ENCODE peak calls at places on chromosomes 5 and 9, in six cellular contexts. A is IMR-90, F is neuronal stem cell, M is H1, I is H9, Z is trophoblast cell. X is an unnamed sample.

GRCh38 chr5:8316608-8317007 is 447.7 kb downstream of the MTRR start:
- DNase-seq in A (no peak), F (no peak), M (no peak), I (no peak), Z (no peak), X (no peak)

GRCh38 chr5:10562202-10563131 is 1.4 kb upstream of the ANKRD33B start:
- DNase-seq in A (peak; percentile 33), F (no peak), M (peak; percentile 72), I (no peak), Z (no peak), X (peak; percentile 33)

GRCh38 chr9:84966876-84967830 is 297.6 kb downstream of the NTRK2 start:
- DNase-seq in A (no peak), F (no peak), M (peak; percentile 80), I (peak; percentile 88), Z (no peak), X (no peak)

GRCh38 chr9:134624827-134625181 is 16.8 kb upstream of the COL5A1 start:
- DNase-seq in A (peak; percentile 87), F (no peak), M (no peak), I (peak; percentile 16), Z (peak; percentile 46), X (peak; percentile 97)

GRCh38 chr5:31530541-31531265 is 1.2 kb downstream of the DROSHA start:
- DNase-seq in A (no peak), F (no peak), M (no peak), I (no peak), Z (no peak), X (no peak)

GRCh38 chr9:126724226-126724625 is 80.6 kb upstream of the ZBTB43 start:
- DNase-seq in A (no peak), F (no peak), M (no peak), I (no peak), Z (no peak), X (no peak)

GRCh38 chr9:136049451-136050265 is 45.4 kb downstream of the NACC2 start:
- DNase-seq in A (no peak), F (no peak), M (no peak), I (no peak), Z (no peak), X (no peak)

GRCh38 chr5:11619339-11620028 is 284.8 kb downstream of the CTNND2 start:
- DNase-seq in A (no peak), F (no peak), M (no peak), I (no peak), Z (no peak), X (no peak)

GRCh38 chr5:128303593-128303992 is 220.0 kb downstream of the SLC12A2 start:
- DNase-seq in A (no peak), F (no peak), M (no peak), I (no peak), Z (no peak), X (no peak)

GRCh38 chr9:108162664-108163063 is 673.1 kb upstream of the KLF4 start:
- DNase-seq in A (peak; percentile 80), F (no peak), M (no peak), I (no peak), Z (no peak), X (peak; percentile 81)

GRCh38 chr5:93915142-93915553 is 173.7 kb upstream of the POU5F2 start:
- DNase-seq in A (peak; percentile 73), F (no peak), M (no peak), I (no peak), Z (peak; percentile 87), X (peak; percentile 62)

GRCh38 chr5:134451618-134452505 is 40.2 kb upstream of the CDKN2AIPNL start:
- DNase-seq in A (peak; percentile 86), F (no peak), M (no peak), I (no peak), Z (peak; percentile 54), X (peak; percentile 86)

GRCh38 chr5:141369994-141370848 is at the start of gene PCDHGB3:
- DNase-seq in A (peak; percentile 74), F (no peak), M (no peak), I (peak; percentile 32), Z (no peak), X (no peak)

GRCh38 chr5:88262116-88262515 is 6.5 kb downstream of the TMEM161B start:
- DNase-seq in A (peak; percentile 54), F (no peak), M (no peak), I (no peak), Z (no peak), X (no peak)

GRCh38 chr5:83714780-83715179 is 5.9 kb downstream of the HAPLN1 start:
- DNase-seq in A (no peak), F (no peak), M (no peak), I (no peak), Z (peak; percentile 80), X (no peak)

GRCh38 chr9:19988281-19988680 is 199.4 kb upstream of the SLC24A2 start:
- DNase-seq in A (no peak), F (peak; percentile 44), M (no peak), I (no peak), Z (no peak), X (no peak)

GRCh38 chr5:34684281-34684979 is 28.3 kb downstream of the RAI14 start:
- DNase-seq in A (peak; percentile 59), F (peak; percentile 80), M (peak; percentile 41), I (no peak), Z (peak; percentile 85), X (peak; percentile 79)

GRCh38 chr5:134240421-134240962 is 14.6 kb upstream of the PPP2CA start:
- DNase-seq in A (peak; percentile 90), F (no peak), M (no peak), I (no peak), Z (no peak), X (peak; percentile 78)

GRCh38 chr9:13082796-13083195 is 196.7 kb downstream of the MPDZ start:
- DNase-seq in A (no peak), F (no peak), M (no peak), I (no peak), Z (peak; percentile 60), X (no peak)

GRCh38 chr5:157651623-157652376 is 438 bp downstream of the SOX30 start:
- DNase-seq in A (no peak), F (peak; percentile 17), M (peak; percentile 55), I (peak; percentile 85), Z (peak; percentile 95), X (peak; percentile 6)

GRCh38 chr5:177362871-177363507 is 5.3 kb downstream of the RGS14 start:
- DNase-seq in A (no peak), F (peak; percentile 55), M (peak; percentile 89), I (peak; percentile 83), Z (peak; percentile 43), X (peak; percentile 49)

GRCh38 chr5:142445266-142445665 is 120.4 kb upstream of the SPRY4 start:
- DNase-seq in A (peak; percentile 48), F (no peak), M (no peak), I (no peak), Z (peak; percentile 4), X (peak; percentile 22)

GRCh38 chr5:124156408-124157027 is 589.9 kb downstream of the ZNF608 start:
- DNase-seq in A (peak; percentile 45), F (no peak), M (no peak), I (no peak), Z (no peak), X (peak; percentile 76)

GRCh38 chr9:101705135-101705661 is 33.2 kb downstream of the GRIN3A start:
- DNase-seq in A (no peak), F (peak; percentile 38), M (peak; percentile 70), I (peak; percentile 82), Z (no peak), X (no peak)

GRCh38 chr9:135156525-135157510 is 69.3 kb downstream of the OLFM1 start:
- DNase-seq in A (peak; percentile 7), F (peak; percentile 90), M (peak; percentile 89), I (peak; percentile 92), Z (peak; percentile 68), X (peak; percentile 0)

GRCh38 chr9:89427621-89428221 is 70.2 kb downstream of the SEMA4D start:
- DNase-seq in A (peak; percentile 49), F (no peak), M (no peak), I (no peak), Z (no peak), X (no peak)

GRCh38 chr9:129058965-129059795 is 21.7 kb upstream of the DOLPP1 start:
- DNase-seq in A (peak; percentile 42), F (no peak), M (no peak), I (no peak), Z (no peak), X (no peak)

DNA sequence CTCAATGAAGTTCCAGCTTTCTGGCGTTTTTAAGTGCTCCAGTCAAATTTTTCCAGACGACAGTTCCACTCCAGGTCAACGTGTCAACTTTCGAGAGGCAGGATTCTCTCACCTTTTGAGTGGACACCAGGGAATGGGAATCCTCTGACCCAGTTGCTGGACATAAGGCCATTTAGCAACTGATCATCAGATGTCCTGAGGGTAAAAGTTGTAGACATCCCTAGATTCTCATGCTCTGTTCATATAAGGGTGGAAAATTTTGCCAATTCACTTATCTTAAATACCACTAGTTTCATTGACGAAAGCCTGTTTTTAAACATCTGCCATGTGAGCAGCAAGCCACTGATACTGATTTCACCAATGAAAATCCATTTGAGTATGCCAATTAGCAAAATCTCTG is 275.5 kb downstream of the MAST4 start:
- DNase-seq in A (no peak), F (no peak), M (no peak), I (no peak), Z (peak; percentile 97), X (no peak)
- H3K18ac ChIP-seq in A (no peak overlapping the region), F (peak overlapping the region; percentile 7), M (no peak overlapping the region), I (no peak overlapping the region), Z (no peak overlapping the region), X (no peak overlapping the region)

GRCh38 chr9:106869028-106869427 is 6.1 kb downstream of the ZNF462 start:
- DNase-seq in A (no peak), F (no peak), M (no peak), I (no peak), Z (no peak), X (no peak)

GRCh38 chr9:106868096-106868495 is 5.1 kb downstream of the ZNF462 start:
- DNase-seq in A (no peak), F (no peak), M (no peak), I (no peak), Z (no peak), X (no peak)

GRCh38 chr9:106872641-106873040 is 9.7 kb downstream of the ZNF462 start:
- DNase-seq in A (no peak), F (no peak), M (no peak), I (no peak), Z (no peak), X (no peak)

GRCh38 chr9:106868565-106868964 is 5.6 kb downstream of the ZNF462 start:
- DNase-seq in A (no peak), F (no peak), M (no peak), I (no peak), Z (no peak), X (no peak)

GRCh38 chr9:106869458-106869857 is 6.5 kb downstream of the ZNF462 start:
- DNase-seq in A (peak; percentile 60), F (no peak), M (no peak), I (no peak), Z (peak; percentile 37), X (no peak)
- H3K4me1 ChIP-seq in A (peaks cover 11% of the 10 kb centered on the region), F (peaks cover 18% of the 10 kb centered on the region), M (peaks cover 34% of the 10 kb centered on the region), I (peaks cover 38% of the 10 kb centered on the region), Z (peaks cover 10% of the 10 kb centered on the region), X (peaks cover 2% of the 10 kb centered on the region)

DNA sequence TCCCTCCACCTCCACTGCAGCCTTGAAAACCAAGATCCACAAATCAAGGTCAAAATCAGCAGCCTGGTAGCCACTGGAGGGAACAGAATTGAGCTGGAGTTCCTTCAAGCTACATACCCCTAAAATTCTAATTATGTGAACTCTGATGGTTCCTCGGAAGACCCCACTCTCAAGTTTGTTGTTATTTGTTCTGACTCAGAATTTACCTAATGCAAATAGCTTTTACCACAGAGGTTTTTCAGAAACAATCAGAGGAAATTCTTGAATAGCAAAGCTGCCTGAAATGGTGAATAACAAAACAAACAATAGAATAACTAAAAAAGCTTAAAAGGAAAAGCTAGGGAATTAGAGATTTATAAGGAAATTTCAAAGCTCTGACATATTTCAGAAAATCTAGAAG is 220.0 kb downstream of the CDH18 start:
- DNase-seq in A (no peak), F (no peak), M (no peak), I (no peak), Z (no peak), X (no peak)
- H3K14ac ChIP-seq in A (no peak overlapping the region), F (no peak overlapping the region), M (no peak overlapping the region), I (no peak overlapping the region), Z (no peak overlapping the region), X (no peak overlapping the region)

GRCh38 chr9:124779368-124780059 is 2.6 kb downstream of the OLFML2A start:
- DNase-seq in A (peak; percentile 98), F (no peak), M (peak; percentile 71), I (peak; percentile 67), Z (no peak), X (peak; percentile 88)
- H3K18ac ChIP-seq in A (peak overlapping the region; percentile 80), F (peak overlapping the region; percentile 49), M (peak overlapping the region; percentile 52), I (no peak overlapping the region), Z (peak overlapping the region; percentile 82), X (peak overlapping the region; percentile 42)

X was measured in mesenchymal stem cell.